ENCODE peak calls at places on chromosomes 2 and 18, in five cellular contexts. V is neuronal stem cell, P is Peyer's patch, K is breast epithelium, L is A549. S is an unnamed sample. For H3K4me1, the result is how much of the 10 kb centered on the place peaks cover.

GRCh38 chr2:128424406-128424805 is 105.7 kb upstream of the HS6ST1 start:
- DNase-seq in K (no peak), P (no peak), V (no peak), L (no peak), S (no peak)

GRCh38 chr18:55420977-55421611 is 166.9 kb downstream of the TCF4 start:
- DNase-seq in V (no peak), P (no peak), L (no peak), K (no peak), S (no peak)

GRCh38 chr2:196172976-196173375 is 1.6 kb upstream of the STK17B start:
- DNase-seq in K (no peak), L (no peak), V (no peak), P (no peak), S (no peak)

GRCh38 chr18:75139226-75139911 is 69.6 kb downstream of the PTGR3 start:
- DNase-seq in V (no peak), L (no peak), K (no peak), P (no peak), S (no peak)

GRCh38 chr2:161415467-161416293 is 417 bp upstream of the TBR1 start:
- DNase-seq in K (no peak), L (no peak), P (no peak), V (peak), S (no peak)

GRCh38 chr2:196677404-196677803 is 37.9 kb downstream of the CCDC150 start:
- DNase-seq in P (no peak), L (peak), V (no peak), K (no peak), S (no peak)

GRCh38 chr2:99420751-99421299 is 69.0 kb downstream of the REV1 start:
- DNase-seq in L (no peak), V (no peak), K (no peak), P (no peak), S (no peak)

GRCh38 chr18:27606851-27607250 is 421.7 kb upstream of the CHST9 start:
- DNase-seq in L (no peak), V (no peak), P (no peak), K (no peak), S (no peak)

GRCh38 chr2:235675678-235676535 is 182.1 kb downstream of the AGAP1 start:
- DNase-seq in K (no peak), L (peak), V (no peak), P (no peak), S (no peak)

GRCh38 chr2:116510117-116510671 is 1304.3 kb upstream of the DDX18 start:
- DNase-seq in P (no peak), V (peak), K (no peak), L (peak), S (no peak)

GRCh38 chr18:11871501-11871900 is 20.3 kb downstream of the CHMP1B start:
- DNase-seq in V (no peak), K (no peak), L (no peak), P (no peak), S (no peak)

GRCh38 chr18:79402977-79403722 is 7.4 kb downstream of the NFATC1 start:
- DNase-seq in K (peak), V (no peak), L (no peak), P (peak), S (peak)

GRCh38 chr2:224816816-224817215 is 100.7 kb upstream of the CCDC195 start:
- DNase-seq in V (no peak), P (no peak), K (no peak), L (peak), S (no peak)

GRCh38 chr18:21949326-21950015 is 208.9 kb downstream of the MIB1 start:
- DNase-seq in K (no peak), P (no peak), V (no peak), L (no peak), S (no peak)

GRCh38 chr18:37524546-37525301 is 40.9 kb downstream of the CELF4 start:
- DNase-seq in V (no peak), P (no peak), L (no peak), K (no peak), S (no peak)

GRCh38 chr2:171320208-171320621 is 113.6 kb downstream of the METTL8 start:
- DNase-seq in L (no peak), K (no peak), P (no peak), V (no peak), S (no peak)

GRCh38 chr18:10164241-10165160 is 250.7 kb downstream of the VAPA start:
- DNase-seq in K (no peak), L (no peak), V (no peak), P (no peak), S (no peak)

GRCh38 chr18:63440219-63440618 is 17.9 kb upstream of the VPS4B start:
- DNase-seq in K (no peak), L (no peak), V (no peak), P (no peak), S (no peak)

GRCh38 chr2:28296243-28296642 is 96.4 kb upstream of the FOSL2 start:
- DNase-seq in P (no peak), L (peak), V (no peak), K (no peak), S (no peak)

GRCh38 chr2:240644859-240645301 is 19.6 kb downstream of the GPR35 start:
- DNase-seq in V (no peak), K (no peak), P (peak), L (no peak), S (no peak)

GRCh38 chr2:42117923-42118758 is 51.0 kb upstream of the EML4 start:
- DNase-seq in P (no peak), K (no peak), V (no peak), L (peak), S (no peak)

GRCh38 chr18:23864620-23865019 is 149.9 kb upstream of the TTC39C start:
- DNase-seq in P (peak), L (no peak), V (no peak), K (no peak), S (peak)

GRCh38 chr2:137192366-137193315 is 427.3 kb downstream of the THSD7B start:
- DNase-seq in P (no peak), L (peak), K (no peak), V (no peak), S (no peak)

GRCh38 chr2:159139216-159139933 is 147.1 kb downstream of the WDSUB1 start:
- DNase-seq in P (no peak), L (no peak), K (no peak), V (no peak), S (no peak)
- H3K4me1 ChIP-seq in P (under half), L (under half), K (under half), V (under half), S (under half)

DNA sequence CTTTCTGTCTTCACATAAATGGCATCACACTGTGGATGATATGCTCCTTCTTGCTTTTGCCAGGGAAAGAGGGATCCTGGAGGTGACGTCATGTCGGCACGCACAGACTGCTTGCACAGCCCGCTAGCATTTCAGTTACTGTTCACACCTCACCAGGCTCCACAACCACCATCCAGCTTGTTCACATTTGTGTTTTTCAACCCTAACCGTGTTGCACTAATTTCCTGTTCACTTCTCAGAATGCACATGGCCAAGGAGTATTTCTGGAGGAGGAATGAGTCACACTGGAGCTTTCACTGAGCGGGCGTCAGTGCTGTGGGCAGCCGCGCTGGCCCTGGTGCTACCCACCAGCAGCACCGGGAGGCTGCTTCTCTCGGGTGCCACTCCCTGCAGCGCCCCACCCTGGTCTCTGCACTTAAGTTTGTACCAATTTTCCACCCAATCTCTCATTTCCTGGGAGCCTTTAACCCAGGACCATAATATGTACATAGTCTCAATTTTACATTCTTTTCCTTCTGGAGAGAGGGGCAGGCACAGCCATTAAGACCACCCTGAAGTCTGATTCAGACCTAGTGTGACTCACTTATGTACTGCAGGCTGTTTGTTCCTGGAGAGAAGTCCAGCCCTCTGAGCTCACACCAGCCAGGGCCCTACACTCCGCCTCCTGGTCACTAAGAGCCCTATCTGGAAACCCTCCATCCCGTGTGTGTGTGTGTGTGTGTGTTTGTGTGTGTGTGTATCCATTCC is 65.1 kb downstream of the MBP start:
- DNase-seq in P (peak), K (no peak), L (peak), V (no peak), S (peak)
- H3K4me3 ChIP-seq in P (no peak), K (no peak), L (no peak), V (no peak), S (peak)

GRCh38 chr18:48840491-48840877 is 110.3 kb downstream of the SMAD7 start:
- DNase-seq in V (no peak), P (no peak), K (no peak), L (no peak), S (no peak)
- H3K4me1 ChIP-seq in V (under half), P (under half), K (under half), L (half or more), S (half or more)

GRCh38 chr2:45067859-45068642 is 58.8 kb upstream of the SIX2 start:
- DNase-seq in K (no peak), P (no peak), V (no peak), L (no peak), S (no peak)

GRCh38 chr2:45068643-45069140 is 59.4 kb upstream of the SIX2 start:
- DNase-seq in L (no peak), V (no peak), P (no peak), K (no peak), S (no peak)

GRCh38 chr2:45072064-45072861 is 63.0 kb upstream of the SIX2 start:
- DNase-seq in P (no peak), V (no peak), K (no peak), L (no peak), S (no peak)

GRCh38 chr2:45072862-45073237 is 63.6 kb upstream of the SIX2 start:
- DNase-seq in V (no peak), K (no peak), P (no peak), L (no peak), S (no peak)

DNA sequence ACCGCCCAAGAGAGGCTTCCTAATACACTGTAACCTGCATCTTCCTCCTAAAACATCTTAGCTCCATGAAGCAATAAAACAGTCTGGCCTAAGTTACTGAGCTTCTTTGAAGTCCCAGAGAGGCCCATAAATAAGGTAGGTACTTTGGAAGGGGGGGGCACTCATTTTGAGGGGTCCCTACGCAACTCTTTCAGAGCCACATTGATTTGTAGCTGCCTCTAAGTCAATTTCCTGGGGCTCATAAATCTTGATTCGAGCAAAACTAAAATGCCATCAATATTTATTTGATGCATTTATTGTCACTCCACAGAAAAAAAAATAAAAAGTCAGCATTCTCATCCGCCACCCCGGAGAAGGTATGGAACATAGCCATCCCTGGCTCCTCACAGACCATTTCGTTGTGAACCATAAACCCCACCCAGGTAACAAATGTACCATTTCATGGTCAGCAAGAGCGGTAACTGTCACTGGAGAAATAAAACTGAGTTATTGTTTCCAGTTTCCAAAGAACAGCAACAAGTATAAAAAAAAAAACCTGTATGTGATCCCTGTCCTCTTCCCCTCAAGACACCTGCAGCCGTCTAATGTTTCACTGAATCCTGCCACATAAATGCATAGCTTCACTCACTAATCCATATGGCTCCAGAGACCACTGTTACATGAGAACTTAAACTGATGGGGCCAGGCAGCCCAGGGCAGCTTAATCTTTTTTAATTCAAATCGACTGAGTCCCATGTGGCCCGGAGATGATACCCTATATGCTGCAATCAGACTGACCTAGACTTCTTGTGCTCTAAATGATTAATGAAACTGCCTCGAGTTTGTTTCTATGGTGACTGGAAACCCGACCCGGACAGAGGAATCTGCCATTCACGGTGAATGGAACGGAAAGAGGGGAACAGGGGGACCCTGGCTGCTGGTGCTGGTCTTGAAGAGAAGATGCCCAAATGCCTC is 60.7 kb upstream of the SIX2 start:
- DNase-seq in K (no peak), V (no peak), P (no peak), L (no peak), S (no peak)
- H3K4me3 ChIP-seq in K (no peak), V (no peak), P (no peak), L (no peak), S (no peak)

DNA sequence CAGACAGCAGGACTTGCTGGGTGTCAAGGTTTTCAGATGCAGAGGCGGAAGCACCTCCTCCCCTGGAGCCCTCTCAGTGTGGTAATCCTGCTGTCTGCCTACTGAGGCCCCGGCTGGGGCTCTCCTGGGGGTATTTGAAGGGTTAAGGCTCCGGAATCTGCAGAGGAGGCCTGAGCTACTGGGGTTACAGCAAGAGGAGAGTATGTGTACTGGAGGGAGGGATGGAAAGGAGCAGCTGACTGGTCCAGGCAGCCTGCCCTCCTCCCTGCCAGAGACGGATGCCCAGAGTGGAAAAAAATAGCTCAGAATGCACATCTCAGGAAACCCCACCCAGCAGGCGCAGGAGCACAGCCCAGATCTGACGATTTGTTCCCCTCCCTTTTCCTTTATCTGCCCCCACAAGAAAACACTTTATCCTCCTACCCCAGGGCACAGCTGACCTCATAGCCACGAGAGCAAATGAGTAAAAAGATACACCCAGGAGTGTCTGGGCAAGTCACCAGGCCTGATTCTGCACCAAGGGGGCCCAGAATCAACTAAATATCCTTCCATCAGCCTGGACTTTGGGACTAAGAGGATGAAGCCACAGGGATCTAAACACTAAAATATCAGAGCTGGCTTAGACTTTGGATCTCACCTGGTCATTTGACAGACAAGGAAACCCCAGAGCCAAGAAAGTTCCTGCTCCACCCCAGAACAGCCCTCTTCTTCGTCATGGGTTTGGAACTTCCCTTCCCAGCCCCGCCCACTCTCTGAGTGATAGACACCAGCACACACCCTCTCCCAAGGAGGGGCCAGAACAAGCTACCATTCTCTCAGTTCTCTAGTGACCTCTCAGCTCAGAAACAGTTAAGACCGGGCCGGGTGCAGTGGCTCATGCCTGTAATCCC is 5.5 kb downstream of the TMBIM1 start:
- DNase-seq in P (peak), L (peak), V (peak), K (peak), S (peak)
- H3K4me1 ChIP-seq in P (under half), L (half or more), V (under half), K (half or more), S (half or more)

GRCh38 chr2:45370367-45370766 is 240.7 kb downstream of the SRBD1 start:
- DNase-seq in K (no peak), L (no peak), P (no peak), V (no peak), S (no peak)

GRCh38 chr2:45368792-45369191 is 242.3 kb downstream of the SRBD1 start:
- DNase-seq in L (no peak), P (no peak), K (no peak), V (no peak), S (no peak)

DNA sequence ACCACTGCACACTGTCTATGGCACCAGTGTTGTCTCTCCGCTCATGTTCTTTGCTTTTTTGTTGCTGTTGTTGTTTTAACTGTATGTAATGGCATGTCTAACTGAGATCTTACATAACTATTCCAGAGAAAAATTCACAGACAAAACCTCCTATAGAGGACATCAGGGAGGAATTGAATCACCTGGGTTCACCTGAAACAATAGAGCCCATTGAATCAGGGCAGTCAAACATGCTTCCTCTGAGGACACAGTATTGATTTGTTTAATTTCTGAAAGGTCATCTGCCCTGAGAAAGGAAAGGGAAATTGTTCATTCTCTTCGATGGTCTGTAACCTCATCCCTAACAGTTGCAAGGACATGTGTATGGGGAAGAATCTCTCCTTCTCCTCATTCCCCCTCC is 237.5 kb downstream of the SRBD1 start:
- DNase-seq in K (no peak), P (no peak), V (no peak), L (no peak), S (no peak)
- H3K4me3 ChIP-seq in K (no peak), P (no peak), V (no peak), L (no peak), S (no peak)

GRCh38 chr2:81853331-81853730 is 1548.8 kb upstream of the LRRTM1 start:
- DNase-seq in V (no peak), P (no peak), K (no peak), L (no peak), S (no peak)

GRCh38 chr2:81852651-81853050 is 1548.1 kb upstream of the LRRTM1 start:
- DNase-seq in L (no peak), V (no peak), P (no peak), K (no peak), S (no peak)
- H3K4me1 ChIP-seq in L (under half), V (under half), P (under half), K (under half), S (under half)

GRCh38 chr18:76621184-76621583 is 126.1 kb upstream of the ZNF516 start:
- DNase-seq in K (no peak), L (no peak), P (no peak), V (no peak), S (no peak)
- H3K4me3 ChIP-seq in K (peak), L (no peak), P (peak), V (no peak), S (no peak)

S was measured in CD8-positive, alpha-beta memory T cell.